ENCODE peak calls at places on chromosomes 7 and 10, in four cellular contexts. J is HepG2, Q is GM12878, T is K562. U is an unnamed sample.
A peak's percentile ranks its signal among the peaks of the same experiment; 100 is the strongest.

GRCh38 chr7:104206841-104207240 is 972 bp downstream of the ORC5 start:
- DNase-seq in J (no peak), Q (no peak), T (peak; percentile 23), U (no peak)

GRCh38 chr10:113056468-113057021 is 106.5 kb downstream of the TCF7L2 start:
- DNase-seq in J (no peak), T (no peak), Q (no peak), U (no peak)

GRCh38 chr10:21055339-21056135 is 158.4 kb upstream of the NEBL start:
- DNase-seq in Q (no peak), J (no peak), T (no peak), U (no peak)

GRCh38 chr10:129932182-129932581 is 31.9 kb downstream of the EBF3 start:
- DNase-seq in T (no peak), J (no peak), Q (no peak), U (no peak)

GRCh38 chr7:2451171-2452073 is 24.8 kb downstream of the GRIFIN start:
- DNase-seq in Q (no peak), T (peak; percentile 82), J (peak; percentile 70), U (peak; percentile 94)

GRCh38 chr10:133099571-133099970 is 11.8 kb downstream of the ADGRA1 start:
- DNase-seq in J (no peak), T (no peak), Q (no peak), U (no peak)

GRCh38 chr7:135712796-135713195 is 15.2 kb downstream of the SLC13A4 start:
- DNase-seq in J (no peak), T (no peak), Q (no peak), U (no peak)

GRCh38 chr10:117921421-117921820 is 125.3 kb downstream of the RAB11FIP2 start:
- DNase-seq in T (no peak), Q (no peak), J (no peak), U (no peak)

GRCh38 chr10:51308096-51308495 is 233.8 kb downstream of the PRKG1 start:
- DNase-seq in Q (no peak), J (no peak), T (no peak), U (no peak)

GRCh38 chr7:100951888-100952560 is 2.7 kb downstream of the MUC3A start:
- DNase-seq in Q (no peak), T (peak; percentile 17), J (no peak), U (no peak)

GRCh38 chr7:116630932-116631449 is 41.0 kb upstream of the MET start:
- DNase-seq in J (peak; percentile 60), T (peak; percentile 26), Q (no peak), U (peak; percentile 86)

GRCh38 chr7:143013473-143013872 is 13.5 kb downstream of the OR9A2 start:
- DNase-seq in J (no peak), Q (no peak), T (no peak), U (no peak)

GRCh38 chr10:125209591-125210373 is 49.4 kb upstream of the CTBP2 start:
- DNase-seq in T (no peak), Q (no peak), J (no peak), U (no peak)

GRCh38 chr7:91894781-91895480 is 14.4 kb upstream of the MTERF1 start:
- DNase-seq in J (no peak), Q (no peak), T (peak; percentile 48), U (no peak)

GRCh38 chr7:94877731-94878670 is 29.4 kb upstream of the PPP1R9A start:
- DNase-seq in T (no peak), J (no peak), Q (no peak), U (no peak)

GRCh38 chr7:157523371-157523765 is 186.6 kb downstream of the DNAJB6 start:
- DNase-seq in T (no peak), J (no peak), Q (no peak), U (no peak)

GRCh38 chr7:134353411-134353810 is 36.7 kb upstream of the SLC35B4 start:
- DNase-seq in J (no peak), T (no peak), Q (no peak), U (no peak)
- TF ChIP-seq POLR2A in J (no peak), T (no peak), Q (no peak), U (no peak)

GRCh38 chr10:14838582-14839304 is 637 bp downstream of the HSPA14 start:
- DNase-seq in T (peak; percentile 44), J (peak; percentile 18), Q (no peak), U (peak; percentile 41)
- TF ChIP-seq JUNB in T (no peak), J (no peak), Q (no peak), U (no peak)

DNA sequence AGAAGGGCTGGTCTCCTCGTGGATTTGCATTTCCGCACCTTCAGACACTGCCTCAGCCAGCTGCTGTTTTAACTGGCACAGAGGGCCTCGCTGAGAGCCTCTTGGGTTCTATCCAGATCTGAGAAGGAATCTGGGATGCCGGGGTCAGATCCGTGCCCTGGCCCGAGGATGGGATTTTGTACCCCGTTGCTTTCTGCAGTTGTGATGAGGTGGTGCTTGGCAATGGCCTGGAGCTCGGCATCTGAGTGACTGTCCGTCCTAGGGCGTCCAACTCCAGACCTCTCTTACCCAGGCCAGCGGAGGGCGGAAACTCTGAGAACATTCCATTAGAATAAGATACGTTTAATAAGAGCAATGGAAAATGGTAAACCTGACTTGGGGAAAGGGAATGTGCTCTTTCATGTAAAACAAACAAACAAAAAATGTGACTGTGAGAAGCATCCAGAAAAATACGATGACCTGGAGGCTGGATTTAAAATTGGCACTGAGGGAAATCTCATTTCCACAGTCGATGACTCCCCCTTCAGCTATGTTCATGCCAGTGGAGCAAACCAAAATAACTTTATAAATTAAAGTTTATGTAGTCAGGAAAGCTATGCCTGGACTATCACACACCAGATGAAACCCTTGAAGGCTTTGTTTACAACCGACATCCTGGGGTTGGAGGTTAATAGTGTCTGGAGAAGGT is 39.6 kb downstream of the GRK5 start:
- DNase-seq in Q (no peak), T (no peak), J (no peak), U (no peak)
- TF ChIP-seq POLR2A in Q (no peak), T (no peak), J (no peak), U (no peak)

DNA sequence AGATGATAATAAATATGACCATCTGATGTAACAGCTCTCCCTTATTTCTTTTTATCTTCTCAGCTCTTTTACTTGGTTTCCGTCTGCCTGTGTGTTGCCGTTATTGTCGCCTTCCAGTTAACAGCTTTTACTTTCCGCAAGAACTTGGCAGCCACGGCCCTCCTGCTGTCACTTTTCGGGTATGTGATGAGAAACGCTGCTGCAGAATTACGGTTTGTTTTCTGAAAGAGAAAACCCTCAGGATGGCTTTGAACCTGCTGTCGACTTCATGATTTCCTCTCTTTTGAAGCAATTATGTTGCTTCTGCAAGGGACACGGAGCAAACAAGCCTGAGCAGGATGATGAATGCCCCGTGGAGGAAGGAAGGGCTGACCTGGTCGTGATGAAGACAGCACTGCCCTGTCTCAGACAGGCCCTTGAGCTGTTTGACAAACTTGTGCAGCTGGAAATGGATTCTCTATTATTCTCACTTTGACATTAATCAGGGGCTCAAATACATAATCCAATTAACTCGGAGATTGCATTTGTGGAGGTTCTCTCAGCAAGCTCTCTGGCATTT is 339.8 kb downstream of the ABCA13 start:
- DNase-seq in T (no peak), J (no peak), Q (no peak), U (no peak)
- TF ChIP-seq JUNB in T (no peak), J (no peak), Q (no peak), U (no peak)

DNA sequence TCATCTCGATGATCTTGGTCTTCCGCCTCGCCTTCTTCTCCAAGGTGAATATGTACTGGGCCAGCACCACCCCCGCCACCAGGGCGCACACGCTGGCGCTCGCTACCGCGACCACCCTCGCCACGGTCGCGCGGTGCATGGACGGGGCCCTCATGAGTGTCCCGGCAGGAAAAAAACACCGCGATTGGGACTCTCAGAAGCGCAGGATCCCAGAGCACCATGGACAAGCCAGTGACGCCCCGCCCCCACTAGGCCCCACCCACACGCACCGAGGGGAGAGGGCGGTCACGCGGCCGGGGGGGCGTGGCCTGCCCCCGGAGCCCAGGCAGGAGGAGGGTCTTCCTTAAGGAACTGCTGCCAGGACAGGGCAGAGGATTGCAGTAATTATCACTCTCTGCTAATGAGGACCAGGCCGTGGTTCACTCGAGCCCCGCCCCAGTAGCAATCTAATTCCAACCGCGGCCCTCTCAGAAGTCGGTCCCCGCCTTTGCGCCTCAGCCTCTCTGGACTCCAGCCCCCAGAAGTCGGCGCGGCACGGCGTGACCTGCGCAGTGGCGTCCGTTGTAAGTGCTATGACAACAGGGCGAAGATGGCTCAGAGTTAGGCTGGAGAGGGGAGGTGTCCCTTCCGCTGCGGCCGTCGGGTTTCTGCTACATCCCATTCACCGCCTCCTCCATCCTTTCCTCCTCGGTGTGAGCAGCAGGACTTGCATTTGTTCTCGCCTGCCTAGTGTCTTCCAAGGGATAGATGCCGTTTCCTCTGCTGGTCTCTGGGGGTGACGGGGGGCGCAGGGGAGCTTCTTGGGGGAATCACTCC is at the start of gene BBS9:
- DNase-seq in J (peak; percentile 88), T (peak; percentile 97), Q (peak; percentile 82), U (peak; percentile 95)
- TF ChIP-seq POLR2A in J (peak; percentile 62), T (peak; percentile 85), Q (peak; percentile 66), U (peak; percentile 79)

GRCh38 chr10:110323503-110323902 is 18.8 kb upstream of the SMNDC1 start:
- DNase-seq in J (no peak), T (no peak), Q (no peak), U (no peak)

GRCh38 chr10:110324805-110325280 is 20.1 kb upstream of the SMNDC1 start:
- DNase-seq in J (no peak), Q (peak; percentile 65), T (no peak), U (no peak)

GRCh38 chr10:110327262-110327914 is 22.7 kb upstream of the SMNDC1 start:
- DNase-seq in T (no peak), Q (no peak), J (no peak), U (no peak)

GRCh38 chr10:110324201-110324804 is 19.6 kb upstream of the SMNDC1 start:
- DNase-seq in J (no peak), Q (no peak), T (no peak), U (peak; percentile 48)

DNA sequence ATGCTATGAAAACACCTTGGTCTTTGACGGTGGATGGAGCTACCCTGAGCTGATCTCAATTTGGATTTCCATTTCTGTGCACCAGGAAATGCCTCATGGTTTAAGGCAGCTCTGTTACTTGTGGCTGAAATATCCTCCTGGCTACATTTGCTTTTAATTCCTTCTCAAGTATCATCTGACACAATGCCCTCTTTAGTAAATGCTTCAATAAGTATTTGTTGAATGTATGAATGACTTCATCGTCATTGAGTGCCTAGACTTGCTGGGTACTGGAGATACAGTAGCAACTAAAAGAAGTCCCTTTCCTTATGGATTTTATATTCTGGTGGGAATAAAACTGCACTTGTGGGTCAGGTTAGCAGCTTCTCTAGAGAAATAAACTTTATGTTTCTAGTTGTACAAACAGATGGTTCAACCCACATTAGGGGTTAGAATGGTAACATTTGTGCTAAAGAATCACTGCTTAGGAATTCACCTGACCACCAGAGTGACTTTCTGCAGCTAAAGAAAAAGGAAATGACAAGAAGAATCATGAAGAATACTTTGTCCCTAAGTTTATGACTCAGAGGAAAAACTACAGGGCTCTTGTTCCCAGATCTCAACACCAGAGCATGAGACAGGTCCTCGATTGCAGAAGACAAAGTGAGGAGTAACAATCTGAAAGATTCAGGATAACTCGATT is 21.8 kb upstream of the SMNDC1 start:
- DNase-seq in T (no peak), Q (peak; percentile 51), J (no peak), U (no peak)
- TF ChIP-seq JUNB in T (no peak), Q (no peak), J (no peak), U (no peak)

U was measured in A549.